ENCODE peak calls at places on chromosomes 3 and 15, in seven cellular contexts. H is left ventricle myocardium inferior; I is kidney glomerular epithelial cell; T is activated naive CD8-positive, alpha-beta T cell treated with anti-CD3 and anti-CD28 coated beads for 36 hours; V is stimulated activated CD4-positive, alpha-beta T cell treated with anti-CD3 and anti-CD28 coated beads, Interleukin-1b, Interleukin-23, amount 100 ng/mL, for 24 hours; W is activated CD8-positive, alpha-beta memory T cell treated with anti-CD3 and anti-CD28 coated beads for 48 hours; B is WERI-Rb-1. F is an unnamed sample.
A peak's percentile ranks its signal among the peaks of the same experiment; 100 is the strongest.

GRCh38 chr3:126536126-126536525 is 12.2 kb downstream of the CHST13 start:
- DNase-seq in B (no peak), W (no peak), V (no peak), H (peak; percentile 5), T (no peak), I (no peak), F (peak; percentile 26)

GRCh38 chr15:67105065-67105951 is 39.9 kb downstream of the SMAD3 start:
- DNase-seq in H (no peak), V (no peak), I (peak; percentile 95), W (no peak), B (no peak), T (no peak), F (peak; percentile 71)

GRCh38 chr15:27238209-27238608 is 267.2 kb downstream of the GABRG3 start:
- DNase-seq in B (no peak), V (no peak), H (no peak), T (no peak), I (no peak), W (no peak), F (no peak)

GRCh38 chr3:126548556-126549466 is 9.9 kb downstream of the C3orf22 start:
- DNase-seq in W (no peak), T (no peak), V (no peak), I (no peak), B (peak; percentile 4), H (no peak), F (no peak)

GRCh38 chr3:47008258-47008671 is 28.8 kb downstream of the NBEAL2 start:
- DNase-seq in B (no peak), V (no peak), H (no peak), I (no peak), T (no peak), W (no peak), F (peak; percentile 52)

GRCh38 chr15:80878242-80878866 is 99.2 kb downstream of the CEMIP start:
- DNase-seq in I (no peak), H (no peak), V (no peak), T (no peak), B (no peak), W (no peak), F (no peak)

GRCh38 chr3:123559040-123559861 is 25.6 kb downstream of the HACD2 start:
- DNase-seq in W (no peak), V (no peak), B (peak; percentile 12), I (peak; percentile 51), H (no peak), T (no peak), F (no peak)

GRCh38 chr3:55160241-55160877 is 232.5 kb upstream of the LRTM1 start:
- DNase-seq in B (no peak), I (peak; percentile 98), V (no peak), H (peak; percentile 23), T (no peak), W (no peak), F (peak; percentile 66)

GRCh38 chr3:61847784-61848462 is 286.6 kb downstream of the PTPRG start:
- DNase-seq in H (peak; percentile 71), V (no peak), T (no peak), W (no peak), B (peak; percentile 12), I (no peak), F (peak; percentile 50)

GRCh38 chr3:9704343-9705322 is 1.0 kb downstream of the CPNE9 start:
- DNase-seq in B (peak; percentile 70), W (no peak), I (no peak), H (peak; percentile 29), T (peak; percentile 15), V (no peak), F (peak; percentile 63)

GRCh38 chr3:89260721-89261120 is 153.3 kb downstream of the EPHA3 start:
- DNase-seq in I (no peak), T (no peak), W (no peak), H (no peak), B (no peak), V (no peak), F (no peak)

GRCh38 chr3:23492057-23492456 is 288.9 kb downstream of the UBE2E2 start:
- DNase-seq in I (no peak), H (no peak), T (no peak), W (no peak), B (no peak), V (no peak), F (no peak)

GRCh38 chr3:61702453-61702852 is 141.1 kb downstream of the PTPRG start:
- DNase-seq in B (no peak), W (no peak), V (no peak), H (no peak), I (no peak), T (no peak), F (no peak)

GRCh38 chr15:81386947-81387346 is 12.9 kb upstream of the TMC3 start:
- DNase-seq in H (no peak), I (no peak), T (no peak), V (no peak), B (no peak), W (no peak), F (no peak)

GRCh38 chr3:52683611-52684010 is 2.1 kb downstream of the PBRM1 start:
- DNase-seq in B (no peak), I (no peak), W (no peak), T (no peak), V (no peak), H (no peak), F (no peak)

GRCh38 chr3:78857494-78858111 is 910.2 kb downstream of the ROBO1 start:
- DNase-seq in W (no peak), I (no peak), V (no peak), H (no peak), B (peak; percentile 41), T (no peak), F (no peak)

GRCh38 chr15:52788099-52788986 is 1.8 kb downstream of the ONECUT1 start:
- DNase-seq in B (peak; percentile 28), W (no peak), T (no peak), V (no peak), H (no peak), I (no peak), F (no peak)

GRCh38 chr3:42052132-42052866 is 38.9 kb upstream of the TRAK1 start:
- DNase-seq in I (peak; percentile 43), V (no peak), H (no peak), B (no peak), T (no peak), W (no peak), F (no peak)

GRCh38 chr3:30668051-30668609 is 61.7 kb downstream of the TGFBR2 start:
- DNase-seq in B (no peak), T (no peak), W (no peak), H (no peak), I (no peak), V (no peak), F (no peak)

GRCh38 chr15:66565731-66566130 is at the start of gene LCTL:
- DNase-seq in V (no peak), H (no peak), T (no peak), W (no peak), B (no peak), I (peak; percentile 33), F (no peak)

GRCh38 chr3:67198374-67198773 is 200.3 kb downstream of the KBTBD8 start:
- DNase-seq in H (no peak), I (no peak), V (no peak), T (no peak), W (no peak), B (no peak), F (no peak)

GRCh38 chr3:100335137-100335833 is 728 bp downstream of the NIT2 start:
- DNase-seq in H (no peak), V (no peak), I (no peak), W (no peak), B (peak; percentile 60), T (peak; percentile 34), F (no peak)

GRCh38 chr3:138690036-138690435 is 81.5 kb downstream of the FAIM start:
- DNase-seq in T (no peak), H (no peak), I (no peak), B (no peak), W (no peak), V (no peak), F (no peak)

GRCh38 chr3:176896640-176897039 is 300.6 kb downstream of the TBL1XR1 start:
- DNase-seq in I (no peak), V (no peak), H (no peak), T (no peak), B (no peak), W (no peak), F (no peak)

GRCh38 chr15:63015618-63016017 is 26.9 kb upstream of the TPM1 start:
- DNase-seq in W (no peak), T (no peak), B (no peak), I (peak; percentile 66), V (no peak), H (no peak), F (peak; percentile 63)

GRCh38 chr3:25885544-25885943 is 95.7 kb downstream of the OXSM start:
- DNase-seq in I (peak; percentile 61), W (no peak), H (no peak), T (no peak), V (no peak), B (no peak), F (no peak)

GRCh38 chr3:14550651-14551611 is 10.8 kb upstream of the GRIP2 start:
- DNase-seq in W (no peak), I (peak; percentile 15), H (no peak), B (peak; percentile 41), T (no peak), V (no peak), F (no peak)

GRCh38 chr15:63221346-63221745 is 31.9 kb downstream of the RAB8B start:
- DNase-seq in B (no peak), H (peak; percentile 29), I (no peak), V (no peak), W (no peak), T (no peak), F (peak; percentile 62)

GRCh38 chr3:55746808-55747413 is 259.8 kb upstream of the WNT5A start:
- DNase-seq in I (peak; percentile 5), V (no peak), H (no peak), W (no peak), B (no peak), T (no peak), F (no peak)

GRCh38 chr15:39447431-39447830 is 133.4 kb upstream of the THBS1 start:
- DNase-seq in V (no peak), B (no peak), H (no peak), I (no peak), T (no peak), W (no peak), F (no peak)

GRCh38 chr3:182738583-182739514 is 54.5 kb upstream of the ATP11B start:
- DNase-seq in T (no peak), B (no peak), W (no peak), I (peak; percentile 33), V (no peak), H (no peak), F (no peak)

GRCh38 chr3:85321892-85322291 is 363.1 kb downstream of the CADM2 start:
- DNase-seq in I (no peak), H (no peak), W (no peak), V (no peak), T (no peak), B (no peak), F (no peak)

GRCh38 chr3:186920301-186920700 is 10.0 kb upstream of the ST6GAL1 start:
- DNase-seq in V (no peak), H (no peak), I (no peak), T (no peak), B (no peak), W (no peak), F (no peak)

GRCh38 chr3:64691051-64691450 is 3.3 kb upstream of the ADAMTS9 start:
- DNase-seq in H (no peak), W (no peak), V (no peak), T (no peak), I (peak; percentile 57), B (no peak), F (peak; percentile 18)

GRCh38 chr3:71885001-71885400 is 100.1 kb upstream of the PROK2 start:
- DNase-seq in B (no peak), I (no peak), W (no peak), V (no peak), T (no peak), H (no peak), F (no peak)

GRCh38 chr3:142947799-142948575 is 15.5 kb downstream of the PAQR9 start:
- DNase-seq in W (no peak), H (no peak), I (no peak), T (no peak), B (no peak), V (no peak), F (no peak)

GRCh38 chr15:68335251-68335650 is 57.7 kb downstream of the FEM1B start:
- DNase-seq in B (no peak), W (no peak), I (peak; percentile 8), H (peak; percentile 52), V (no peak), T (no peak), F (no peak)

F was measured in psoas muscle.